ENCODE peak calls at places on chromosomes 5 and 9, in six cellular contexts. L, A, E, K, J and W are unnamed samples.
A peak's percentile ranks its signal among the peaks of the same experiment; 100 is the strongest.

GRCh38 chr5:135859656-135860055 is 25.2 kb downstream of the SLC25A48 start:
- DNase-seq in J (no peak), K (no peak), E (no peak), A (no peak), L (no peak), W (no peak)

GRCh38 chr5:97417977-97418376 is 234.9 kb upstream of the RIOK2 start:
- DNase-seq in L (no peak), K (no peak), J (no peak), E (no peak), A (no peak), W (no peak)

GRCh38 chr5:27140831-27141230 is 102.4 kb upstream of the CDH9 start:
- DNase-seq in L (no peak), J (no peak), A (no peak), K (no peak), E (no peak), W (no peak)

GRCh38 chr5:140351609-140352334 is 5.4 kb upstream of the HBEGF start:
- DNase-seq in L (peak; percentile 65), K (peak; percentile 43), E (peak; percentile 88), A (peak; percentile 65), J (peak; percentile 25), W (peak; percentile 77)

GRCh38 chr9:122197334-122197872 is 31.4 kb downstream of the LHX6 start:
- DNase-seq in K (peak; percentile 84), L (peak; percentile 54), E (peak; percentile 75), A (no peak), J (peak; percentile 41), W (no peak)

GRCh38 chr5:52498607-52499006 is 289.1 kb upstream of the ITGA1 start:
- DNase-seq in J (no peak), E (no peak), A (no peak), L (no peak), K (no peak), W (no peak)

GRCh38 chr5:3023678-3024077 is 272.2 kb upstream of the IRX2 start:
- DNase-seq in J (no peak), K (no peak), E (no peak), A (no peak), L (no peak), W (no peak)

GRCh38 chr5:171907731-171908343 is 98.6 kb downstream of the FBXW11 start:
- DNase-seq in K (peak; percentile 58), A (peak; percentile 46), E (no peak), L (peak; percentile 67), J (peak; percentile 13), W (peak; percentile 80)

GRCh38 chr5:125302577-125302976 is 556.1 kb upstream of the ZNF608 start:
- DNase-seq in E (peak; percentile 0), A (no peak), K (no peak), J (no peak), L (no peak), W (no peak)

GRCh38 chr5:34712565-34712964 is 56.4 kb downstream of the RAI14 start:
- DNase-seq in K (no peak), A (no peak), L (no peak), E (peak; percentile 10), J (no peak), W (no peak)

GRCh38 chr9:112166176-112167140 is 8.6 kb downstream of the SUSD1 start:
- DNase-seq in K (no peak), A (peak; percentile 26), L (no peak), J (no peak), E (no peak), W (peak; percentile 36)

GRCh38 chr9:6049798-6050197 is 34.4 kb upstream of the RANBP6 start:
- DNase-seq in K (no peak), J (no peak), L (no peak), E (no peak), A (no peak), W (no peak)

GRCh38 chr9:91908746-91909145 is 41.3 kb downstream of the ROR2 start:
- DNase-seq in K (no peak), E (no peak), L (no peak), J (no peak), A (no peak), W (peak; percentile 80)

GRCh38 chr9:110877376-110877775 is 160.9 kb downstream of the LPAR1 start:
- DNase-seq in L (no peak), E (no peak), A (no peak), J (no peak), K (no peak), W (no peak)

GRCh38 chr5:92309336-92309991 is 926.3 kb upstream of the ARRDC3 start:
- DNase-seq in E (peak; percentile 55), J (no peak), K (peak; percentile 72), L (peak; percentile 61), A (peak; percentile 38), W (peak; percentile 78)

GRCh38 chr9:96391021-96391765 is 7.7 kb upstream of the SLC35D2 start:
- DNase-seq in J (no peak), A (peak; percentile 24), L (no peak), E (peak; percentile 49), K (no peak), W (peak; percentile 27)

GRCh38 chr9:127991757-127992274 is 11.0 kb upstream of the EEIG1 start:
- DNase-seq in J (no peak), K (no peak), L (no peak), A (no peak), E (no peak), W (no peak)

GRCh38 chr9:109108318-109108717 is 11.4 kb downstream of the TMEM245 start:
- DNase-seq in A (no peak), K (no peak), E (no peak), J (no peak), L (no peak), W (peak; percentile 81)

GRCh38 chr9:21334603-21334968 is 618 bp downstream of the KLHL9 start:
- DNase-seq in E (peak; percentile 60), K (peak; percentile 52), A (no peak), L (peak; percentile 13), J (no peak), W (peak; percentile 39)

GRCh38 chr9:137716694-137717287 is 98.0 kb downstream of the EHMT1 start:
- DNase-seq in E (peak; percentile 35), L (no peak), J (no peak), K (no peak), A (no peak), W (no peak)

GRCh38 chr5:103245773-103246172 is 12.8 kb upstream of the MACIR start:
- DNase-seq in L (no peak), A (no peak), K (no peak), J (no peak), E (no peak), W (no peak)

GRCh38 chr5:9851458-9851857 is 221.3 kb upstream of the TAS2R1 start:
- DNase-seq in J (no peak), A (peak; percentile 89), L (peak; percentile 73), K (no peak), E (peak; percentile 86), W (peak; percentile 71)

GRCh38 chr5:65062684-65063083 is 294.0 kb downstream of the CWC27 start:
- DNase-seq in A (peak; percentile 64), J (no peak), K (no peak), L (peak; percentile 76), E (peak; percentile 83), W (peak; percentile 97)

GRCh38 chr9:112121633-112122032 is 53.5 kb downstream of the SUSD1 start:
- DNase-seq in K (no peak), J (no peak), L (no peak), E (no peak), A (no peak), W (no peak)

GRCh38 chr5:103371046-103371603 is 112.6 kb downstream of the MACIR start:
- DNase-seq in E (no peak), K (no peak), J (no peak), A (no peak), L (no peak), W (no peak)

GRCh38 chr5:90097082-90097477 is 312.5 kb downstream of the CETN3 start:
- DNase-seq in J (no peak), A (no peak), E (no peak), K (no peak), L (no peak), W (no peak)

GRCh38 chr5:165573445-165573844 is 2068.0 kb downstream of the MAT2B start:
- DNase-seq in L (no peak), K (no peak), A (no peak), E (no peak), J (no peak), W (peak; percentile 16)

GRCh38 chr9:109619310-109619709 is 121.2 kb upstream of the PTPN3 start:
- DNase-seq in L (no peak), E (no peak), A (no peak), J (no peak), K (no peak), W (no peak)

GRCh38 chr5:31192442-31192841 is 1.0 kb upstream of the CDH6 start:
- DNase-seq in A (peak; percentile 18), L (peak; percentile 31), K (no peak), J (no peak), E (peak; percentile 51), W (no peak)

GRCh38 chr5:38373733-38374132 is 115.4 kb downstream of the EGFLAM start:
- DNase-seq in A (no peak), K (no peak), L (no peak), E (no peak), J (no peak), W (peak; percentile 80)

GRCh38 chr9:30714389-30714788 is 1670.1 kb upstream of the ACO1 start:
- DNase-seq in E (no peak), A (no peak), J (no peak), L (no peak), K (no peak), W (no peak)

GRCh38 chr5:75965292-75965691 is 117.9 kb upstream of the SV2C start:
- DNase-seq in E (no peak), K (no peak), L (peak; percentile 55), A (no peak), J (no peak), W (no peak)

GRCh38 chr9:113650207-113651131 is 186.9 kb downstream of the RGS3 start:
- DNase-seq in L (peak; percentile 59), E (peak; percentile 91), A (peak; percentile 39), J (peak; percentile 25), K (no peak), W (peak; percentile 78)

GRCh38 chr5:6604341-6604740 is 28.5 kb downstream of the NSUN2 start:
- DNase-seq in L (no peak), K (no peak), E (no peak), J (no peak), A (no peak), W (no peak)

GRCh38 chr9:131636593-131636992 is 91.3 kb downstream of the PRRT1B start:
- DNase-seq in E (no peak), A (no peak), J (no peak), L (no peak), K (no peak), W (no peak)

GRCh38 chr5:50699737-50700136 is 33.3 kb downstream of the PARP8 start:
- DNase-seq in K (no peak), J (no peak), A (no peak), L (no peak), E (no peak), W (no peak)

GRCh38 chr9:138009456-138010273 is 132.1 kb downstream of the CACNA1B start:
- DNase-seq in E (no peak), J (no peak), A (no peak), L (peak; percentile 63), K (no peak), W (no peak)

GRCh38 chr9:94697972-94698581 is 28.4 kb upstream of the AOPEP start:
- DNase-seq in E (peak; percentile 77), J (no peak), L (no peak), A (peak; percentile 14), K (no peak), W (peak; percentile 70)

GRCh38 chr9:94065535-94065961 is 18.7 kb upstream of the PTPDC1 start:
- DNase-seq in E (peak; percentile 69), A (peak; percentile 55), K (peak; percentile 83), J (peak; percentile 31), L (peak; percentile 89), W (peak; percentile 81)

GRCh38 chr9:134814598-134815215 is 65.9 kb upstream of the FCN2 start:
- DNase-seq in L (no peak), K (no peak), J (no peak), E (peak; percentile 96), A (peak; percentile 83), W (peak; percentile 31)